ENCODE peak calls at places on chromosomes 12 and 14, in six cellular contexts. One of them, this sample, is unnamed.

GRCh38 chr12:93813972-93814821 is 137.0 kb downstream of the CRADD start:
- DNase-seq in Kasumi-1: no peak
- DNase-seq in stimulated activated CD4-positive, alpha-beta T cell treated with anti-CD3 and anti-CD28 coated beads, Interleukin-1b, Interleukin-23, amount 100 ng/mL, for 1 hour: no peak
- DNase-seq in GM12865: peak
- DNase-seq in stimulated activated CD8-positive, alpha-beta memory T cell treated with anti-CD3 and anti-CD28 coated beads, Interleukin-4, amount 100 ng/mL, for 24 hours: no peak
- DNase-seq in Daoy: peak
- DNase-seq in this sample: no peak

GRCh38 chr12:132186857-132187620 is 42.8 kb downstream of the NOC4L start:
- DNase-seq in Daoy: no peak
- DNase-seq in stimulated activated CD4-positive, alpha-beta T cell treated with anti-CD3 and anti-CD28 coated beads, Interleukin-1b, Interleukin-23, amount 100 ng/mL, for 1 hour: no peak
- DNase-seq in Kasumi-1: no peak
- DNase-seq in GM12865: no peak
- DNase-seq in stimulated activated CD8-positive, alpha-beta memory T cell treated with anti-CD3 and anti-CD28 coated beads, Interleukin-4, amount 100 ng/mL, for 24 hours: no peak
- DNase-seq in this sample: no peak

GRCh38 chr12:31387466-31387865 is 61.5 kb upstream of the SINHCAF start:
- DNase-seq in Daoy: no peak
- DNase-seq in Kasumi-1: no peak
- DNase-seq in stimulated activated CD8-positive, alpha-beta memory T cell treated with anti-CD3 and anti-CD28 coated beads, Interleukin-4, amount 100 ng/mL, for 24 hours: no peak
- DNase-seq in GM12865: no peak
- DNase-seq in stimulated activated CD4-positive, alpha-beta T cell treated with anti-CD3 and anti-CD28 coated beads, Interleukin-1b, Interleukin-23, amount 100 ng/mL, for 1 hour: no peak
- DNase-seq in this sample: no peak

GRCh38 chr12:75315518-75315917 is 14.6 kb downstream of the CAPS2 start:
- DNase-seq in stimulated activated CD8-positive, alpha-beta memory T cell treated with anti-CD3 and anti-CD28 coated beads, Interleukin-4, amount 100 ng/mL, for 24 hours: no peak
- DNase-seq in Kasumi-1: no peak
- DNase-seq in stimulated activated CD4-positive, alpha-beta T cell treated with anti-CD3 and anti-CD28 coated beads, Interleukin-1b, Interleukin-23, amount 100 ng/mL, for 1 hour: no peak
- DNase-seq in Daoy: peak
- DNase-seq in GM12865: no peak
- DNase-seq in this sample: no peak

GRCh38 chr14:77485901-77486678 is 12.5 kb downstream of the ISM2 start:
- DNase-seq in Daoy: peak
- DNase-seq in Kasumi-1: no peak
- DNase-seq in stimulated activated CD4-positive, alpha-beta T cell treated with anti-CD3 and anti-CD28 coated beads, Interleukin-1b, Interleukin-23, amount 100 ng/mL, for 1 hour: no peak
- DNase-seq in GM12865: no peak
- DNase-seq in stimulated activated CD8-positive, alpha-beta memory T cell treated with anti-CD3 and anti-CD28 coated beads, Interleukin-4, amount 100 ng/mL, for 24 hours: no peak
- DNase-seq in this sample: no peak

GRCh38 chr14:75504411-75504810 is 17.9 kb upstream of the BATF start:
- DNase-seq in Kasumi-1: no peak
- DNase-seq in stimulated activated CD4-positive, alpha-beta T cell treated with anti-CD3 and anti-CD28 coated beads, Interleukin-1b, Interleukin-23, amount 100 ng/mL, for 1 hour: no peak
- DNase-seq in Daoy: no peak
- DNase-seq in stimulated activated CD8-positive, alpha-beta memory T cell treated with anti-CD3 and anti-CD28 coated beads, Interleukin-4, amount 100 ng/mL, for 24 hours: no peak
- DNase-seq in GM12865: no peak
- DNase-seq in this sample: no peak

GRCh38 chr12:3083949-3084348 is 6.8 kb downstream of the TSPAN9 start:
- DNase-seq in stimulated activated CD4-positive, alpha-beta T cell treated with anti-CD3 and anti-CD28 coated beads, Interleukin-1b, Interleukin-23, amount 100 ng/mL, for 1 hour: no peak
- DNase-seq in stimulated activated CD8-positive, alpha-beta memory T cell treated with anti-CD3 and anti-CD28 coated beads, Interleukin-4, amount 100 ng/mL, for 24 hours: no peak
- DNase-seq in GM12865: no peak
- DNase-seq in Kasumi-1: no peak
- DNase-seq in Daoy: no peak
- DNase-seq in this sample: no peak

GRCh38 chr12:92063641-92064040 is 82.0 kb downstream of the BTG1 start:
- DNase-seq in Kasumi-1: no peak
- DNase-seq in stimulated activated CD8-positive, alpha-beta memory T cell treated with anti-CD3 and anti-CD28 coated beads, Interleukin-4, amount 100 ng/mL, for 24 hours: no peak
- DNase-seq in stimulated activated CD4-positive, alpha-beta T cell treated with anti-CD3 and anti-CD28 coated beads, Interleukin-1b, Interleukin-23, amount 100 ng/mL, for 1 hour: no peak
- DNase-seq in Daoy: no peak
- DNase-seq in GM12865: no peak
- DNase-seq in this sample: no peak

GRCh38 chr12:119145367-119145766 is 33.4 kb upstream of the HSPB8 start:
- DNase-seq in GM12865: no peak
- DNase-seq in stimulated activated CD8-positive, alpha-beta memory T cell treated with anti-CD3 and anti-CD28 coated beads, Interleukin-4, amount 100 ng/mL, for 24 hours: no peak
- DNase-seq in stimulated activated CD4-positive, alpha-beta T cell treated with anti-CD3 and anti-CD28 coated beads, Interleukin-1b, Interleukin-23, amount 100 ng/mL, for 1 hour: no peak
- DNase-seq in Daoy: no peak
- DNase-seq in Kasumi-1: no peak
- DNase-seq in this sample: no peak

GRCh38 chr12:10171954-10172353 is at the start of gene OLR1:
- DNase-seq in stimulated activated CD8-positive, alpha-beta memory T cell treated with anti-CD3 and anti-CD28 coated beads, Interleukin-4, amount 100 ng/mL, for 24 hours: no peak
- DNase-seq in GM12865: no peak
- DNase-seq in Kasumi-1: no peak
- DNase-seq in Daoy: no peak
- DNase-seq in stimulated activated CD4-positive, alpha-beta T cell treated with anti-CD3 and anti-CD28 coated beads, Interleukin-1b, Interleukin-23, amount 100 ng/mL, for 1 hour: no peak
- DNase-seq in this sample: no peak

GRCh38 chr12:76883826-76884225 is 5.0 kb upstream of the CSRP2 start:
- DNase-seq in Kasumi-1: no peak
- DNase-seq in stimulated activated CD4-positive, alpha-beta T cell treated with anti-CD3 and anti-CD28 coated beads, Interleukin-1b, Interleukin-23, amount 100 ng/mL, for 1 hour: no peak
- DNase-seq in Daoy: peak
- DNase-seq in stimulated activated CD8-positive, alpha-beta memory T cell treated with anti-CD3 and anti-CD28 coated beads, Interleukin-4, amount 100 ng/mL, for 24 hours: no peak
- DNase-seq in GM12865: no peak
- DNase-seq in this sample: peak

GRCh38 chr12:118544569-118544968 is 168.2 kb downstream of the SUDS3 start:
- DNase-seq in GM12865: no peak
- DNase-seq in stimulated activated CD4-positive, alpha-beta T cell treated with anti-CD3 and anti-CD28 coated beads, Interleukin-1b, Interleukin-23, amount 100 ng/mL, for 1 hour: no peak
- DNase-seq in stimulated activated CD8-positive, alpha-beta memory T cell treated with anti-CD3 and anti-CD28 coated beads, Interleukin-4, amount 100 ng/mL, for 24 hours: no peak
- DNase-seq in Daoy: no peak
- DNase-seq in Kasumi-1: no peak
- DNase-seq in this sample: no peak

GRCh38 chr12:120254809-120255208 is 10.7 kb downstream of the PXN start:
- DNase-seq in stimulated activated CD4-positive, alpha-beta T cell treated with anti-CD3 and anti-CD28 coated beads, Interleukin-1b, Interleukin-23, amount 100 ng/mL, for 1 hour: no peak
- DNase-seq in stimulated activated CD8-positive, alpha-beta memory T cell treated with anti-CD3 and anti-CD28 coated beads, Interleukin-4, amount 100 ng/mL, for 24 hours: no peak
- DNase-seq in Kasumi-1: no peak
- DNase-seq in Daoy: no peak
- DNase-seq in GM12865: no peak
- DNase-seq in this sample: no peak

GRCh38 chr12:13390381-13390856 is 193.9 kb downstream of the EMP1 start:
- DNase-seq in Kasumi-1: no peak
- DNase-seq in GM12865: no peak
- DNase-seq in stimulated activated CD4-positive, alpha-beta T cell treated with anti-CD3 and anti-CD28 coated beads, Interleukin-1b, Interleukin-23, amount 100 ng/mL, for 1 hour: no peak
- DNase-seq in stimulated activated CD8-positive, alpha-beta memory T cell treated with anti-CD3 and anti-CD28 coated beads, Interleukin-4, amount 100 ng/mL, for 24 hours: no peak
- DNase-seq in Daoy: peak
- DNase-seq in this sample: peak

GRCh38 chr12:65525501-65526141 is 247.1 kb downstream of the MSRB3 start:
- DNase-seq in stimulated activated CD8-positive, alpha-beta memory T cell treated with anti-CD3 and anti-CD28 coated beads, Interleukin-4, amount 100 ng/mL, for 24 hours: no peak
- DNase-seq in stimulated activated CD4-positive, alpha-beta T cell treated with anti-CD3 and anti-CD28 coated beads, Interleukin-1b, Interleukin-23, amount 100 ng/mL, for 1 hour: no peak
- DNase-seq in Kasumi-1: no peak
- DNase-seq in Daoy: peak
- DNase-seq in GM12865: peak
- DNase-seq in this sample: no peak

GRCh38 chr12:1217191-1217949 is 226.3 kb downstream of the ERC1 start:
- DNase-seq in Daoy: peak
- DNase-seq in stimulated activated CD4-positive, alpha-beta T cell treated with anti-CD3 and anti-CD28 coated beads, Interleukin-1b, Interleukin-23, amount 100 ng/mL, for 1 hour: no peak
- DNase-seq in GM12865: no peak
- DNase-seq in stimulated activated CD8-positive, alpha-beta memory T cell treated with anti-CD3 and anti-CD28 coated beads, Interleukin-4, amount 100 ng/mL, for 24 hours: no peak
- DNase-seq in Kasumi-1: no peak
- DNase-seq in this sample: peak

GRCh38 chr12:120261951-120262851 is 3.3 kb downstream of the PXN start:
- DNase-seq in Daoy: peak
- DNase-seq in Kasumi-1: no peak
- DNase-seq in GM12865: no peak
- DNase-seq in stimulated activated CD4-positive, alpha-beta T cell treated with anti-CD3 and anti-CD28 coated beads, Interleukin-1b, Interleukin-23, amount 100 ng/mL, for 1 hour: no peak
- DNase-seq in stimulated activated CD8-positive, alpha-beta memory T cell treated with anti-CD3 and anti-CD28 coated beads, Interleukin-4, amount 100 ng/mL, for 24 hours: no peak
- DNase-seq in this sample: no peak

GRCh38 chr12:131468206-131468605 is 242.7 kb upstream of the SFSWAP start:
- DNase-seq in Daoy: no peak
- DNase-seq in Kasumi-1: no peak
- DNase-seq in GM12865: no peak
- DNase-seq in stimulated activated CD8-positive, alpha-beta memory T cell treated with anti-CD3 and anti-CD28 coated beads, Interleukin-4, amount 100 ng/mL, for 24 hours: no peak
- DNase-seq in stimulated activated CD4-positive, alpha-beta T cell treated with anti-CD3 and anti-CD28 coated beads, Interleukin-1b, Interleukin-23, amount 100 ng/mL, for 1 hour: no peak
- DNase-seq in this sample: no peak

GRCh38 chr12:89947437-89948265 is 239.0 kb upstream of the ATP2B1 start:
- DNase-seq in Daoy: peak
- DNase-seq in GM12865: no peak
- DNase-seq in stimulated activated CD4-positive, alpha-beta T cell treated with anti-CD3 and anti-CD28 coated beads, Interleukin-1b, Interleukin-23, amount 100 ng/mL, for 1 hour: no peak
- DNase-seq in stimulated activated CD8-positive, alpha-beta memory T cell treated with anti-CD3 and anti-CD28 coated beads, Interleukin-4, amount 100 ng/mL, for 24 hours: no peak
- DNase-seq in Kasumi-1: no peak
- DNase-seq in this sample: no peak

GRCh38 chr14:104548802-104549535 is 30.6 kb upstream of the C14orf180 start:
- DNase-seq in stimulated activated CD4-positive, alpha-beta T cell treated with anti-CD3 and anti-CD28 coated beads, Interleukin-1b, Interleukin-23, amount 100 ng/mL, for 1 hour: no peak
- DNase-seq in Kasumi-1: no peak
- DNase-seq in stimulated activated CD8-positive, alpha-beta memory T cell treated with anti-CD3 and anti-CD28 coated beads, Interleukin-4, amount 100 ng/mL, for 24 hours: no peak
- DNase-seq in GM12865: no peak
- DNase-seq in Daoy: no peak
- DNase-seq in this sample: no peak

GRCh38 chr12:59383426-59383822 is 212.4 kb upstream of the SLC16A7 start:
- DNase-seq in GM12865: no peak
- DNase-seq in Kasumi-1: no peak
- DNase-seq in stimulated activated CD8-positive, alpha-beta memory T cell treated with anti-CD3 and anti-CD28 coated beads, Interleukin-4, amount 100 ng/mL, for 24 hours: no peak
- DNase-seq in Daoy: no peak
- DNase-seq in stimulated activated CD4-positive, alpha-beta T cell treated with anti-CD3 and anti-CD28 coated beads, Interleukin-1b, Interleukin-23, amount 100 ng/mL, for 1 hour: no peak
- DNase-seq in this sample: peak

GRCh38 chr12:45729233-45730115 is at the start of gene ARID2:
- DNase-seq in stimulated activated CD8-positive, alpha-beta memory T cell treated with anti-CD3 and anti-CD28 coated beads, Interleukin-4, amount 100 ng/mL, for 24 hours: peak
- DNase-seq in GM12865: peak
- DNase-seq in stimulated activated CD4-positive, alpha-beta T cell treated with anti-CD3 and anti-CD28 coated beads, Interleukin-1b, Interleukin-23, amount 100 ng/mL, for 1 hour: peak
- DNase-seq in Daoy: peak
- DNase-seq in Kasumi-1: peak
- DNase-seq in this sample: peak

GRCh38 chr12:969821-970220 is 20.3 kb upstream of the RAD52 start:
- DNase-seq in Daoy: peak
- DNase-seq in GM12865: no peak
- DNase-seq in stimulated activated CD4-positive, alpha-beta T cell treated with anti-CD3 and anti-CD28 coated beads, Interleukin-1b, Interleukin-23, amount 100 ng/mL, for 1 hour: no peak
- DNase-seq in Kasumi-1: no peak
- DNase-seq in stimulated activated CD8-positive, alpha-beta memory T cell treated with anti-CD3 and anti-CD28 coated beads, Interleukin-4, amount 100 ng/mL, for 24 hours: no peak
- DNase-seq in this sample: no peak

GRCh38 chr12:120720234-120720968 is 5.2 kb upstream of the ACADS start:
- DNase-seq in GM12865: no peak
- DNase-seq in stimulated activated CD4-positive, alpha-beta T cell treated with anti-CD3 and anti-CD28 coated beads, Interleukin-1b, Interleukin-23, amount 100 ng/mL, for 1 hour: no peak
- DNase-seq in stimulated activated CD8-positive, alpha-beta memory T cell treated with anti-CD3 and anti-CD28 coated beads, Interleukin-4, amount 100 ng/mL, for 24 hours: no peak
- DNase-seq in Daoy: no peak
- DNase-seq in Kasumi-1: peak
- DNase-seq in this sample: peak

GRCh38 chr12:86663691-86664090 is 407.5 kb upstream of the MGAT4C start:
- DNase-seq in Kasumi-1: no peak
- DNase-seq in stimulated activated CD8-positive, alpha-beta memory T cell treated with anti-CD3 and anti-CD28 coated beads, Interleukin-4, amount 100 ng/mL, for 24 hours: no peak
- DNase-seq in GM12865: no peak
- DNase-seq in stimulated activated CD4-positive, alpha-beta T cell treated with anti-CD3 and anti-CD28 coated beads, Interleukin-1b, Interleukin-23, amount 100 ng/mL, for 1 hour: no peak
- DNase-seq in Daoy: no peak
- DNase-seq in this sample: no peak

GRCh38 chr12:47534695-47535094 is 171.1 kb downstream of the RPAP3 start:
- DNase-seq in stimulated activated CD4-positive, alpha-beta T cell treated with anti-CD3 and anti-CD28 coated beads, Interleukin-1b, Interleukin-23, amount 100 ng/mL, for 1 hour: no peak
- DNase-seq in GM12865: no peak
- DNase-seq in Daoy: no peak
- DNase-seq in Kasumi-1: peak
- DNase-seq in stimulated activated CD8-positive, alpha-beta memory T cell treated with anti-CD3 and anti-CD28 coated beads, Interleukin-4, amount 100 ng/mL, for 24 hours: no peak
- DNase-seq in this sample: no peak

GRCh38 chr14:47674148-47674545 is 1.3 kb downstream of the MDGA2 start:
- DNase-seq in GM12865: no peak
- DNase-seq in stimulated activated CD8-positive, alpha-beta memory T cell treated with anti-CD3 and anti-CD28 coated beads, Interleukin-4, amount 100 ng/mL, for 24 hours: no peak
- DNase-seq in Daoy: no peak
- DNase-seq in Kasumi-1: no peak
- DNase-seq in stimulated activated CD4-positive, alpha-beta T cell treated with anti-CD3 and anti-CD28 coated beads, Interleukin-1b, Interleukin-23, amount 100 ng/mL, for 1 hour: no peak
- DNase-seq in this sample: no peak

GRCh38 chr12:47954058-47954457 is 9.3 kb upstream of the TMEM106C start:
- DNase-seq in stimulated activated CD4-positive, alpha-beta T cell treated with anti-CD3 and anti-CD28 coated beads, Interleukin-1b, Interleukin-23, amount 100 ng/mL, for 1 hour: no peak
- DNase-seq in Daoy: peak
- DNase-seq in stimulated activated CD8-positive, alpha-beta memory T cell treated with anti-CD3 and anti-CD28 coated beads, Interleukin-4, amount 100 ng/mL, for 24 hours: no peak
- DNase-seq in Kasumi-1: no peak
- DNase-seq in GM12865: no peak
- DNase-seq in this sample: no peak

GRCh38 chr14:34713122-34713680 is 1.2 kb downstream of the CFL2 start:
- DNase-seq in Daoy: no peak
- DNase-seq in Kasumi-1: no peak
- DNase-seq in stimulated activated CD4-positive, alpha-beta T cell treated with anti-CD3 and anti-CD28 coated beads, Interleukin-1b, Interleukin-23, amount 100 ng/mL, for 1 hour: no peak
- DNase-seq in GM12865: no peak
- DNase-seq in stimulated activated CD8-positive, alpha-beta memory T cell treated with anti-CD3 and anti-CD28 coated beads, Interleukin-4, amount 100 ng/mL, for 24 hours: no peak
- DNase-seq in this sample: peak

GRCh38 chr14:96100171-96101064 is 61.3 kb downstream of the C14orf132 start:
- DNase-seq in Daoy: peak
- DNase-seq in GM12865: peak
- DNase-seq in stimulated activated CD8-positive, alpha-beta memory T cell treated with anti-CD3 and anti-CD28 coated beads, Interleukin-4, amount 100 ng/mL, for 24 hours: peak
- DNase-seq in Kasumi-1: peak
- DNase-seq in stimulated activated CD4-positive, alpha-beta T cell treated with anti-CD3 and anti-CD28 coated beads, Interleukin-1b, Interleukin-23, amount 100 ng/mL, for 1 hour: peak
- DNase-seq in this sample: peak

GRCh38 chr12:96751626-96752025 is 155.4 kb upstream of the NEDD1 start:
- DNase-seq in Daoy: peak
- DNase-seq in Kasumi-1: no peak
- DNase-seq in stimulated activated CD4-positive, alpha-beta T cell treated with anti-CD3 and anti-CD28 coated beads, Interleukin-1b, Interleukin-23, amount 100 ng/mL, for 1 hour: no peak
- DNase-seq in GM12865: no peak
- DNase-seq in stimulated activated CD8-positive, alpha-beta memory T cell treated with anti-CD3 and anti-CD28 coated beads, Interleukin-4, amount 100 ng/mL, for 24 hours: no peak
- DNase-seq in this sample: no peak

GRCh38 chr12:115837220-115837619 is 440.3 kb downstream of the MED13L start:
- DNase-seq in Daoy: no peak
- DNase-seq in stimulated activated CD4-positive, alpha-beta T cell treated with anti-CD3 and anti-CD28 coated beads, Interleukin-1b, Interleukin-23, amount 100 ng/mL, for 1 hour: no peak
- DNase-seq in stimulated activated CD8-positive, alpha-beta memory T cell treated with anti-CD3 and anti-CD28 coated beads, Interleukin-4, amount 100 ng/mL, for 24 hours: no peak
- DNase-seq in Kasumi-1: no peak
- DNase-seq in GM12865: no peak
- DNase-seq in this sample: no peak

GRCh38 chr12:88416786-88417185 is 163.5 kb downstream of the KITLG start:
- DNase-seq in Kasumi-1: no peak
- DNase-seq in stimulated activated CD8-positive, alpha-beta memory T cell treated with anti-CD3 and anti-CD28 coated beads, Interleukin-4, amount 100 ng/mL, for 24 hours: no peak
- DNase-seq in stimulated activated CD4-positive, alpha-beta T cell treated with anti-CD3 and anti-CD28 coated beads, Interleukin-1b, Interleukin-23, amount 100 ng/mL, for 1 hour: no peak
- DNase-seq in Daoy: peak
- DNase-seq in GM12865: no peak
- DNase-seq in this sample: no peak

GRCh38 chr12:128820723-128821432 is 2.9 kb downstream of the SLC15A4 start:
- DNase-seq in GM12865: peak
- DNase-seq in Daoy: no peak
- DNase-seq in Kasumi-1: peak
- DNase-seq in stimulated activated CD4-positive, alpha-beta T cell treated with anti-CD3 and anti-CD28 coated beads, Interleukin-1b, Interleukin-23, amount 100 ng/mL, for 1 hour: no peak
- DNase-seq in stimulated activated CD8-positive, alpha-beta memory T cell treated with anti-CD3 and anti-CD28 coated beads, Interleukin-4, amount 100 ng/mL, for 24 hours: no peak
- DNase-seq in this sample: no peak

GRCh38 chr14:54206477-54206876 is 190.3 kb upstream of the CDKN3 start:
- DNase-seq in stimulated activated CD8-positive, alpha-beta memory T cell treated with anti-CD3 and anti-CD28 coated beads, Interleukin-4, amount 100 ng/mL, for 24 hours: no peak
- DNase-seq in stimulated activated CD4-positive, alpha-beta T cell treated with anti-CD3 and anti-CD28 coated beads, Interleukin-1b, Interleukin-23, amount 100 ng/mL, for 1 hour: no peak
- DNase-seq in GM12865: no peak
- DNase-seq in Daoy: no peak
- DNase-seq in Kasumi-1: no peak
- DNase-seq in this sample: no peak

GRCh38 chr12:47530050-47530449 is 175.8 kb downstream of the RPAP3 start:
- DNase-seq in stimulated activated CD4-positive, alpha-beta T cell treated with anti-CD3 and anti-CD28 coated beads, Interleukin-1b, Interleukin-23, amount 100 ng/mL, for 1 hour: no peak
- DNase-seq in GM12865: no peak
- DNase-seq in Daoy: no peak
- DNase-seq in Kasumi-1: no peak
- DNase-seq in stimulated activated CD8-positive, alpha-beta memory T cell treated with anti-CD3 and anti-CD28 coated beads, Interleukin-4, amount 100 ng/mL, for 24 hours: no peak
- DNase-seq in this sample: no peak

GRCh38 chr14:23209651-23210423 is 26.4 kb upstream of the SLC7A8 start:
- DNase-seq in GM12865: no peak
- DNase-seq in stimulated activated CD4-positive, alpha-beta T cell treated with anti-CD3 and anti-CD28 coated beads, Interleukin-1b, Interleukin-23, amount 100 ng/mL, for 1 hour: no peak
- DNase-seq in stimulated activated CD8-positive, alpha-beta memory T cell treated with anti-CD3 and anti-CD28 coated beads, Interleukin-4, amount 100 ng/mL, for 24 hours: no peak
- DNase-seq in Kasumi-1: no peak
- DNase-seq in Daoy: peak
- DNase-seq in this sample: no peak

GRCh38 chr12:89345376-89345775 is 6.9 kb downstream of the DUSP6 start:
- DNase-seq in stimulated activated CD8-positive, alpha-beta memory T cell treated with anti-CD3 and anti-CD28 coated beads, Interleukin-4, amount 100 ng/mL, for 24 hours: no peak
- DNase-seq in Daoy: no peak
- DNase-seq in GM12865: no peak
- DNase-seq in stimulated activated CD4-positive, alpha-beta T cell treated with anti-CD3 and anti-CD28 coated beads, Interleukin-1b, Interleukin-23, amount 100 ng/mL, for 1 hour: no peak
- DNase-seq in Kasumi-1: no peak
- DNase-seq in this sample: no peak

GRCh38 chr12:31362115-31362758 is 36.3 kb upstream of the SINHCAF start:
- DNase-seq in Daoy: peak
- DNase-seq in stimulated activated CD8-positive, alpha-beta memory T cell treated with anti-CD3 and anti-CD28 coated beads, Interleukin-4, amount 100 ng/mL, for 24 hours: no peak
- DNase-seq in Kasumi-1: no peak
- DNase-seq in GM12865: peak
- DNase-seq in stimulated activated CD4-positive, alpha-beta T cell treated with anti-CD3 and anti-CD28 coated beads, Interleukin-1b, Interleukin-23, amount 100 ng/mL, for 1 hour: no peak
- DNase-seq in this sample: peak

This sample was measured in NCI-H2171 treated with DMSO at 0.1 percent for 48 hours.